ENCODE peak calls at places on chromosome 10, in eight cellular contexts. M is endothelial cell of umbilical vein, G is GM23338, J is transverse colon, V is breast epithelium, R is suprapubic skin, Q is SK-N-SH, W is GM12891. B is an unnamed sample.

GRCh38 chr10:49756641-49757040 is 5.5 kb downstream of the OGDHL start:
- DNase-seq in M (no peak), G (no peak), J (no peak), V (no peak), R (no peak), Q (no peak), W (no peak), B (peak)

GRCh38 chr10:112810651-112811215 is 139.3 kb upstream of the TCF7L2 start:
- DNase-seq in M (no peak), G (no peak), J (no peak), V (no peak), R (no peak), Q (no peak), W (no peak), B (no peak)

GRCh38 chr10:109962247-109962646 is 38.9 kb upstream of the XPNPEP1 start:
- DNase-seq in M (no peak), G (no peak), J (no peak), V (no peak), R (no peak), Q (no peak), W (no peak), B (no peak)

GRCh38 chr10:102619281-102619981 is 24.8 kb upstream of the TRIM8 start:
- DNase-seq in M (no peak), G (no peak), J (no peak), V (no peak), R (no peak), Q (no peak), W (no peak), B (no peak)

GRCh38 chr10:30510184-30510931 is 76.4 kb downstream of the MAP3K8 start:
- DNase-seq in M (no peak), G (no peak), J (peak), V (no peak), R (no peak), Q (no peak), W (no peak), B (no peak)

GRCh38 chr10:102234866-102235597 is 6.3 kb downstream of the PITX3 start:
- DNase-seq in M (no peak), G (no peak), J (no peak), V (no peak), R (no peak), Q (peak), W (no peak), B (no peak)

GRCh38 chr10:56279270-56279669 is 81.8 kb downstream of the ZWINT start:
- DNase-seq in M (no peak), G (no peak), J (no peak), V (no peak), R (no peak), Q (no peak), W (no peak), B (no peak)

GRCh38 chr10:133287832-133288500 is 11.3 kb upstream of the ADAM8 start:
- DNase-seq in M (no peak), G (no peak), J (no peak), V (no peak), R (no peak), Q (no peak), W (no peak), B (peak)

GRCh38 chr10:29675984-29676383 is 41.2 kb upstream of the SVIL start:
- DNase-seq in M (no peak), G (no peak), J (no peak), V (no peak), R (no peak), Q (no peak), W (no peak), B (no peak)

GRCh38 chr10:52256832-52257691 is 57.0 kb upstream of the DKK1 start:
- DNase-seq in M (no peak), G (no peak), J (peak), V (no peak), R (no peak), Q (no peak), W (peak), B (no peak)

GRCh38 chr10:120508393-120508792 is 51.4 kb downstream of the PLPP4 start:
- DNase-seq in M (peak), G (no peak), J (no peak), V (no peak), R (no peak), Q (no peak), W (no peak), B (no peak)

GRCh38 chr10:29598861-29599311 is 35.9 kb downstream of the SVIL start:
- DNase-seq in M (no peak), G (no peak), J (no peak), V (no peak), R (no peak), Q (no peak), W (no peak), B (no peak)

GRCh38 chr10:43871004-43871439 is 222.3 kb upstream of the ZNF32 start:
- DNase-seq in M (no peak), G (no peak), J (no peak), V (no peak), R (no peak), Q (no peak), W (no peak), B (no peak)

GRCh38 chr10:5831446-5831782 is 18.2 kb upstream of the GDI2 start:
- DNase-seq in M (no peak), G (no peak), J (no peak), V (no peak), R (no peak), Q (no peak), W (no peak), B (no peak)

GRCh38 chr10:91287276-91287675 is 66.8 kb downstream of the PCGF5 start:
- DNase-seq in M (no peak), G (no peak), J (no peak), V (no peak), R (no peak), Q (no peak), W (no peak), B (no peak)

GRCh38 chr10:71270301-71270777 is 48.7 kb upstream of the SLC29A3 start:
- DNase-seq in M (peak), G (peak), J (peak), V (no peak), R (no peak), Q (peak), W (peak), B (no peak)

GRCh38 chr10:29009464-29009863 is 279.4 kb upstream of the LYZL1 start:
- DNase-seq in M (no peak), G (no peak), J (no peak), V (no peak), R (no peak), Q (no peak), W (no peak), B (no peak)

GRCh38 chr10:131982185-131982756 is 548 bp upstream of the BNIP3 start:
- DNase-seq in M (no peak), G (no peak), J (no peak), V (peak), R (no peak), Q (peak), W (peak), B (no peak)

GRCh38 chr10:69479737-69480412 is 28.6 kb downstream of the TSPAN15 start:
- DNase-seq in M (peak), G (no peak), J (no peak), V (no peak), R (no peak), Q (no peak), W (no peak), B (no peak)

GRCh38 chr10:7161484-7162283 is 249.2 kb downstream of the SFMBT2 start:
- DNase-seq in M (no peak), G (no peak), J (no peak), V (no peak), R (no peak), Q (no peak), W (no peak), B (no peak)

GRCh38 chr10:17001961-17002749 is 127.5 kb downstream of the CUBN start:
- DNase-seq in M (peak), G (no peak), J (peak), V (no peak), R (no peak), Q (no peak), W (no peak), B (no peak)

GRCh38 chr10:69048103-69048502 is 39.8 kb upstream of the SRGN start:
- DNase-seq in M (no peak), G (no peak), J (no peak), V (no peak), R (no peak), Q (no peak), W (no peak), B (peak)

GRCh38 chr10:104043854-104044253 is 41.8 kb downstream of the COL17A1 start:
- DNase-seq in M (no peak), G (no peak), J (no peak), V (no peak), R (no peak), Q (no peak), W (no peak), B (no peak)

GRCh38 chr10:52517017-52517416 is 202.9 kb downstream of the DKK1 start:
- DNase-seq in M (no peak), G (peak), J (no peak), V (no peak), R (no peak), Q (no peak), W (no peak), B (no peak)

GRCh38 chr10:102678842-102679289 is 34.6 kb downstream of the TRIM8 start:
- DNase-seq in M (peak), G (peak), J (peak), V (peak), R (no peak), Q (peak), W (no peak), B (peak)

GRCh38 chr10:80545258-80545881 is 7.7 kb downstream of the SH2D4B start:
- DNase-seq in M (no peak), G (no peak), J (no peak), V (no peak), R (no peak), Q (no peak), W (no peak), B (no peak)

GRCh38 chr10:79463578-79464496 is 18.4 kb upstream of the ZCCHC24 start:
- DNase-seq in M (no peak), G (no peak), J (no peak), V (no peak), R (no peak), Q (no peak), W (no peak), B (no peak)

GRCh38 chr10:101587725-101588614 is at the start of the genes DPCD and POLL:
- DNase-seq in M (peak), G (peak), J (peak), V (peak), R (peak), Q (peak), W (peak), B (peak)

GRCh38 chr10:100826983-100827818 is 81.8 kb downstream of the PAX2 start:
- DNase-seq in M (no peak), G (peak), J (peak), V (peak), R (peak), Q (peak), W (peak), B (peak)

GRCh38 chr10:110392860-110393732 is 88.4 kb upstream of the SMNDC1 start:
- DNase-seq in M (peak), G (peak), J (peak), V (no peak), R (no peak), Q (no peak), W (no peak), B (peak)

GRCh38 chr10:101287922-101288638 is 58.8 kb upstream of the LBX1 start:
- DNase-seq in M (peak), G (peak), J (no peak), V (no peak), R (no peak), Q (peak), W (no peak), B (no peak)

GRCh38 chr10:110363572-110364411 is 59.1 kb upstream of the SMNDC1 start:
- DNase-seq in M (no peak), G (no peak), J (peak), V (no peak), R (no peak), Q (no peak), W (no peak), B (no peak)

GRCh38 chr10:102581401-102581800 is 62.9 kb upstream of the TRIM8 start:
- DNase-seq in M (no peak), G (no peak), J (no peak), V (no peak), R (no peak), Q (no peak), W (no peak), B (no peak)

GRCh38 chr10:114824396-114824795 is 2.8 kb downstream of the FHIP2A start:
- DNase-seq in M (peak), G (no peak), J (no peak), V (no peak), R (no peak), Q (no peak), W (no peak), B (no peak)

GRCh38 chr10:114822771-114823463 is 1.3 kb downstream of the FHIP2A start:
- DNase-seq in M (peak), G (no peak), J (no peak), V (no peak), R (no peak), Q (no peak), W (no peak), B (no peak)

GRCh38 chr10:114821915-114822770 is 563 bp downstream of the FHIP2A start:
- DNase-seq in M (peak), G (peak), J (peak), V (no peak), R (peak), Q (peak), W (peak), B (peak)

GRCh38 chr10:114819313-114819712 is 2.3 kb upstream of the FHIP2A start:
- DNase-seq in M (no peak), G (no peak), J (no peak), V (no peak), R (no peak), Q (no peak), W (no peak), B (no peak)

GRCh38 chr10:114821293-114821914 is at the start of gene FHIP2A:
- DNase-seq in M (peak), G (peak), J (peak), V (peak), R (no peak), Q (peak), W (peak), B (peak)
- TF ChIP-seq POLR2AphosphoS5 in M (peak), G (no peak), J (no peak), V (no peak), R (no peak), Q (no peak), W (no peak), B (peak)

GRCh38 chr10:10911471-10911921 is 106.2 kb upstream of the CELF2 start:
- DNase-seq in M (peak), G (peak), J (peak), V (peak), R (peak), Q (no peak), W (no peak), B (no peak)
- TF ChIP-seq POLR2AphosphoS5 in M (no peak), G (no peak), J (peak), V (peak), R (no peak), Q (no peak), W (no peak), B (no peak)

GRCh38 chr10:630581-631073 is 58.8 kb downstream of the DIP2C start:
- DNase-seq in M (no peak), G (no peak), J (no peak), V (no peak), R (no peak), Q (no peak), W (no peak), B (peak)
- TF ChIP-seq POLR2AphosphoS5 in M (no peak), G (no peak), J (no peak), V (no peak), R (no peak), Q (no peak), W (no peak), B (no peak)

GRCh38 chr10:22429146-22429545 is 83.8 kb downstream of the SPAG6 start:
- DNase-seq in M (peak), G (no peak), J (no peak), V (no peak), R (no peak), Q (no peak), W (no peak), B (no peak)

GRCh38 chr10:22429981-22430421 is 84.7 kb downstream of the SPAG6 start:
- DNase-seq in M (no peak), G (no peak), J (no peak), V (no peak), R (no peak), Q (no peak), W (no peak), B (no peak)

GRCh38 chr10:22427101-22427500 is 81.8 kb downstream of the SPAG6 start:
- DNase-seq in M (peak), G (peak), J (no peak), V (no peak), R (no peak), Q (no peak), W (no peak), B (no peak)

GRCh38 chr10:22426653-22427052 is 81.4 kb downstream of the SPAG6 start:
- DNase-seq in M (no peak), G (no peak), J (no peak), V (no peak), R (no peak), Q (no peak), W (no peak), B (no peak)

GRCh38 chr10:22427890-22428571 is 82.7 kb downstream of the SPAG6 start:
- DNase-seq in M (peak), G (no peak), J (no peak), V (no peak), R (no peak), Q (peak), W (no peak), B (no peak)
- TF ChIP-seq POLR2AphosphoS5 in M (no peak), G (no peak), J (no peak), V (no peak), R (no peak), Q (peak), W (no peak), B (no peak)

DNA sequence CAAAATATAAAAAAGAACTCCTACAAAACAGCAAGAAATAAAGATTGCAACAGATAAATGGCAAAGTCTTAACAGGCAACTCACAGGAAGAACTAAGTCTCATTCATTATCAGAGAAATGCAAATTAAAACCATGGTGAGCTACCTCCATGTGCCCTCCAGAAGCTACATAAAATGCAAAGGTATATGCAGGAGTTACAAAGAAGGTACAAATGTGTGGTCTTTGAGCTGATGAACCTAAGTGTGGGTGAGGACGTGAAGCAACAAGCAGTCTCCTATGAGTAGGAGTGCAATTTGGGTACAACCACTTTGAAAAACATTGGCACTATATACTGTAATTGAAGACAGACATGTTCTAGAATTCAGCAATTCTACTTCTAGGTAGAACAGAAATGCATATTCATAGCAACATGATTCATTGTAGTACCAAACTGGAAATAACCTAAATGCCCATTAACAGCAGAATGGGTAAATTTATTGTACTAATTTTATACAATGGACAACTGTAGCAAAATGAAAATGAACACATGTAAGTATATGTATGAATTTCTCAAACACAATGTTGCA is 61.6 kb upstream of the KCNMA1 start:
- DNase-seq in M (no peak), G (no peak), J (no peak), V (no peak), R (no peak), Q (no peak), W (no peak), B (no peak)
- TF ChIP-seq POLR2AphosphoS5 in M (no peak), G (no peak), J (no peak), V (no peak), R (no peak), Q (no peak), W (no peak), B (no peak)

DNA sequence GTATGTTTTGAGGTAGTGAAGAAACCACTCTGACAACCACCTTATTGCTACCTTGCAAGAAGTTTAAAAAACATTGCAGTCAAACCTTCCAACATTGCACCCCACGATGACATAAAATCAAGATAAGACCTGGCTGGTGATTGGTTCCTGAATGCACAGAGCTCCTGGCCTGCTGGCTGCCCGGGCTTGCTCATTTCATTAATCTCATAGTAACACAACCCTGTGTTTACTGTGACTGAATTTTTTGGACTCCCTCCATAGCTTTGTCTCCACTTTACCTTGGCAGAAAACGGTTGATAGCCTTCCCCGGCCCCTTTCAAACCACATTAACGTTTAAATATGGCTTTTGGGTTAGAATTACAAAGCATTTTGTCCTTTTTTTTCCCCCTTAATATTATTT is 27.5 kb downstream of the VWA2 start:
- DNase-seq in M (peak), G (no peak), J (peak), V (no peak), R (no peak), Q (peak), W (no peak), B (no peak)
- TF ChIP-seq POLR2AphosphoS5 in M (no peak), G (no peak), J (no peak), V (no peak), R (no peak), Q (no peak), W (no peak), B (no peak)

GRCh38 chr10:124883510-124884321 is 58.2 kb upstream of the ZRANB1 start:
- DNase-seq in M (no peak), G (no peak), J (no peak), V (no peak), R (no peak), Q (no peak), W (no peak), B (no peak)

GRCh38 chr10:124882313-124882712 is 59.6 kb upstream of the ZRANB1 start:
- DNase-seq in M (no peak), G (no peak), J (no peak), V (no peak), R (no peak), Q (no peak), W (no peak), B (no peak)

GRCh38 chr10:124879136-124879535 is 62.8 kb upstream of the ZRANB1 start:
- DNase-seq in M (no peak), G (no peak), J (no peak), V (peak), R (no peak), Q (no peak), W (no peak), B (no peak)

GRCh38 chr10:124875596-124875995 is 66.3 kb upstream of the ZRANB1 start:
- DNase-seq in M (peak), G (peak), J (no peak), V (no peak), R (no peak), Q (no peak), W (no peak), B (no peak)

DNA sequence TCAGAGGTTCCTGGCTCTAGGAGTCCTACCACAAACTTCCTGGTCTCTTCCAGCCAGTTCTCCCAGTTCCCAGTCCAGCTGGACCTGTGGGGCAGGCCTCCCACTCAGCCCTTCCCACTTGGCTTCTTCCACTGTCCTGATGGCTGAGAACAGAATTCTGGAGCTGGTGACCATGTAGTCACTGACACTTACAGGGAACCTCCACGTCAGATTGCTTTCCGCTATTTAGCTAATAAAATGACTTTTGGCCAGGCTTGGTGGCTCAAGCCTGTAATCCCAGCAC is 63.5 kb upstream of the ZRANB1 start:
- DNase-seq in M (no peak), G (no peak), J (no peak), V (peak), R (no peak), Q (no peak), W (no peak), B (no peak)
- TF ChIP-seq POLR2AphosphoS5 in M (no peak), G (no peak), J (no peak), V (no peak), R (no peak), Q (no peak), W (no peak), B (no peak)

B was measured in spleen.